ENCODE peak calls at places on chromosomes 3 and 15, in nine cellular contexts. C is left ventricle myocardium superior; X is T-helper 1 cell; A is stimulated activated CD8-positive, alpha-beta memory T cell treated with anti-CD3 and anti-CD28 coated beads, Interleukin-15, amount 100 ng/mL, for 4 hours; Z is neural crest cell; Y is GM12891; N is AG08395; P is stimulated activated CD4-positive, alpha-beta T cell treated with anti-CD3 and anti-CD28 coated beads, Interleukin-2, amount 100 ng/mL, for 48 hours; S is heart left ventricle. T is an unnamed sample.

GRCh38 chr15:81294501-81294850 is 29.5 kb downstream of the STARD5 start:
- DNase-seq in C (no peak), X (no peak), A (no peak), Z (no peak), Y (no peak), N (no peak), P (no peak), S (no peak), T (peak)

GRCh38 chr3:107198522-107199271 is 178.5 kb upstream of the CCDC54 start:
- DNase-seq in C (peak), X (no peak), A (no peak), Z (no peak), Y (no peak), N (peak), P (no peak), S (peak), T (no peak)

GRCh38 chr15:92749172-92749571 is 93.6 kb upstream of the FAM174B start:
- DNase-seq in C (no peak), X (no peak), A (no peak), Z (no peak), Y (no peak), N (no peak), P (no peak), S (no peak), T (no peak)

GRCh38 chr15:91335702-91336101 is 235.6 kb downstream of the SV2B start:
- DNase-seq in C (no peak), X (no peak), A (no peak), Z (no peak), Y (no peak), N (no peak), P (no peak), S (no peak), T (no peak)

GRCh38 chr15:68875377-68876116 is 54.8 kb upstream of the SPESP1 start:
- DNase-seq in C (peak), X (peak), A (peak), Z (peak), Y (peak), N (peak), P (peak), S (peak), T (peak)

GRCh38 chr15:91032919-91033803 is 10.8 kb upstream of the VPS33B start:
- DNase-seq in C (peak), X (peak), A (no peak), Z (peak), Y (no peak), N (no peak), P (peak), S (peak), T (peak)

GRCh38 chr3:114706591-114707224 is 412.9 kb downstream of the TIGIT start:
- DNase-seq in C (no peak), X (no peak), A (no peak), Z (no peak), Y (no peak), N (peak), P (peak), S (no peak), T (peak)

GRCh38 chr3:132256984-132257383 is 60.2 kb upstream of the ACP3 start:
- DNase-seq in C (no peak), X (no peak), A (no peak), Z (peak), Y (no peak), N (no peak), P (no peak), S (no peak), T (peak)

GRCh38 chr3:111368061-111368460 is 173.9 kb upstream of the CD96 start:
- DNase-seq in C (no peak), X (no peak), A (no peak), Z (no peak), Y (no peak), N (no peak), P (no peak), S (no peak), T (no peak)

GRCh38 chr3:151843275-151843674 is 29.4 kb downstream of the AADAC start:
- DNase-seq in C (no peak), X (no peak), A (no peak), Z (no peak), Y (no peak), N (no peak), P (no peak), S (no peak), T (no peak)

GRCh38 chr15:95987886-95988573 is 342.5 kb upstream of the NR2F2 start:
- DNase-seq in C (no peak), X (no peak), A (no peak), Z (no peak), Y (no peak), N (no peak), P (no peak), S (no peak), T (no peak)

GRCh38 chr15:90780916-90781315 is 63.8 kb downstream of the BLM start:
- DNase-seq in C (no peak), X (no peak), A (no peak), Z (no peak), Y (no peak), N (no peak), P (no peak), S (no peak), T (no peak)

T was measured in DMS153.